ENCODE peak calls at places on chromosomes 4 and X, in six cellular contexts. One of them, this sample, is unnamed.

GRCh38 chr4:39715788-39716187 is 17.9 kb downstream of the UBE2K start:
- DNase-seq in MCF 10A: no peak
- DNase-seq in T-helper 1 cell: no peak
- DNase-seq in nucleus accumbens: no peak
- DNase-seq in AG10803: no peak
- DNase-seq in upper lobe of left lung: no peak
- DNase-seq in this sample: no peak

GRCh38 chrX:38474543-38474942 is 86.8 kb upstream of the TSPAN7 start:
- DNase-seq in MCF 10A: no peak
- DNase-seq in T-helper 1 cell: no peak
- DNase-seq in nucleus accumbens: no peak
- DNase-seq in AG10803: no peak
- DNase-seq in upper lobe of left lung: no peak
- DNase-seq in this sample: no peak

GRCh38 chrX:14291626-14292025 is 237.7 kb upstream of the GLRA2 start:
- DNase-seq in MCF 10A: no peak
- DNase-seq in T-helper 1 cell: no peak
- DNase-seq in nucleus accumbens: no peak
- DNase-seq in AG10803: no peak
- DNase-seq in upper lobe of left lung: no peak
- DNase-seq in this sample: no peak

GRCh38 chrX:69951756-69952155 is 98.0 kb downstream of the AWAT2 start:
- DNase-seq in MCF 10A: no peak
- DNase-seq in T-helper 1 cell: no peak
- DNase-seq in nucleus accumbens: no peak
- DNase-seq in AG10803: no peak
- DNase-seq in upper lobe of left lung: no peak
- DNase-seq in this sample: no peak

GRCh38 chr4:159191989-159192388 is 89.1 kb downstream of the RAPGEF2 start:
- DNase-seq in MCF 10A: peak
- DNase-seq in T-helper 1 cell: no peak
- DNase-seq in nucleus accumbens: no peak
- DNase-seq in AG10803: peak
- DNase-seq in upper lobe of left lung: no peak
- DNase-seq in this sample: no peak

GRCh38 chrX:153600032-153600373 is 1.1 kb upstream of the CCNQ start:
- DNase-seq in MCF 10A: peak
- DNase-seq in T-helper 1 cell: no peak
- DNase-seq in nucleus accumbens: no peak
- DNase-seq in AG10803: peak
- DNase-seq in upper lobe of left lung: no peak
- DNase-seq in this sample: no peak

GRCh38 chrX:10660171-10660570 is 39.8 kb upstream of the MID1 start:
- DNase-seq in MCF 10A: no peak
- DNase-seq in T-helper 1 cell: no peak
- DNase-seq in nucleus accumbens: no peak
- DNase-seq in AG10803: no peak
- DNase-seq in upper lobe of left lung: no peak
- DNase-seq in this sample: no peak

GRCh38 chr4:119559044-119559647 is 69.5 kb downstream of the PDE5A start:
- DNase-seq in MCF 10A: peak
- DNase-seq in T-helper 1 cell: no peak
- DNase-seq in nucleus accumbens: no peak
- DNase-seq in AG10803: peak
- DNase-seq in upper lobe of left lung: no peak
- DNase-seq in this sample: no peak